ENCODE peak calls at places on chromosomes 1 and 21, in seven cellular contexts. K, F, C, Q, X, Y and S are unnamed samples.
A peak's percentile ranks its signal among the peaks of the same experiment; 100 is the strongest.

GRCh38 chr21:38488640-38489282 is 9.5 kb downstream of the ERG start:
- DNase-seq in K (no peak), Y (no peak), Q (no peak), F (no peak), C (no peak), X (no peak), S (no peak)

GRCh38 chr1:233132445-233132844 is 163.1 kb downstream of the PCNX2 start:
- DNase-seq in Q (peak; percentile 1), C (no peak), F (no peak), X (no peak), K (no peak), Y (no peak), S (no peak)

GRCh38 chr1:21836010-21836409 is 23.9 kb downstream of the LDLRAD2 start:
- DNase-seq in X (no peak), Q (no peak), C (no peak), Y (no peak), F (no peak), K (no peak), S (no peak)

GRCh38 chr1:2196901-2197638 is 2.5 kb upstream of the FAAP20 start:
- DNase-seq in Y (no peak), C (no peak), Q (no peak), F (no peak), K (no peak), X (no peak), S (no peak)

GRCh38 chr1:97647776-97648175 is 273.1 kb downstream of the DPYD start:
- DNase-seq in F (no peak), Y (no peak), C (no peak), K (no peak), X (no peak), Q (no peak), S (no peak)

GRCh38 chr1:2383576-2383975 is 7.8 kb downstream of the MORN1 start:
- DNase-seq in Y (no peak), X (no peak), F (no peak), Q (no peak), K (no peak), C (no peak), S (no peak)

GRCh38 chr1:15618685-15619525 is 1.6 kb downstream of the DDI2 start:
- DNase-seq in Q (no peak), C (no peak), K (no peak), X (no peak), Y (peak; percentile 94), F (no peak), S (no peak)

GRCh38 chr1:160474392-160475242 is 48.4 kb downstream of the SLAMF6 start:
- DNase-seq in F (no peak), Q (peak; percentile 13), X (no peak), C (no peak), K (no peak), Y (no peak), S (no peak)

GRCh38 chr1:87720561-87720960 is 391.9 kb downstream of the LMO4 start:
- DNase-seq in C (no peak), F (no peak), X (no peak), K (no peak), Y (peak; percentile 51), Q (no peak), S (no peak)

GRCh38 chr1:193625255-193625654 is 438.8 kb upstream of the B3GALT2 start:
- DNase-seq in C (no peak), F (no peak), Q (no peak), X (no peak), K (no peak), Y (no peak), S (no peak)

GRCh38 chr21:42245348-42246185 is 26.6 kb downstream of the ABCG1 start:
- DNase-seq in F (no peak), Y (no peak), Q (no peak), C (peak; percentile 52), X (no peak), K (no peak), S (no peak)

GRCh38 chr1:58859769-58860455 is 76.1 kb upstream of the JUN start:
- DNase-seq in Q (no peak), X (no peak), K (no peak), C (no peak), Y (no peak), F (no peak), S (no peak)

GRCh38 chr1:86227026-86227425 is 70.5 kb upstream of the COL24A1 start:
- DNase-seq in F (no peak), K (no peak), Y (no peak), X (no peak), C (peak; percentile 6), Q (no peak), S (no peak)

GRCh38 chr1:16248603-16249534 is 11.9 kb upstream of the CPLANE2 start:
- DNase-seq in K (peak; percentile 94), Q (no peak), X (peak; percentile 52), Y (no peak), F (peak; percentile 13), C (no peak), S (no peak)

GRCh38 chr21:45866473-45867010 is 115.0 kb upstream of the COL6A1 start:
- DNase-seq in C (no peak), F (no peak), K (peak; percentile 14), X (no peak), Y (no peak), Q (no peak), S (no peak)

GRCh38 chr1:46530791-46531409 is 20.5 kb downstream of the KNCN start:
- DNase-seq in C (peak; percentile 72), K (no peak), F (no peak), Y (no peak), X (no peak), Q (no peak), S (no peak)

GRCh38 chr1:152959801-152960451 is 10.5 kb upstream of the SPRR4 start:
- DNase-seq in F (no peak), C (no peak), K (no peak), Q (no peak), X (no peak), Y (no peak), S (no peak)

GRCh38 chr1:183287191-183287675 is 101.2 kb downstream of the LAMC2 start:
- DNase-seq in K (no peak), X (no peak), Q (no peak), C (no peak), F (no peak), Y (no peak), S (no peak)

GRCh38 chr1:162571696-162572095 is 10.2 kb downstream of the UAP1 start:
- DNase-seq in C (no peak), F (no peak), K (no peak), X (no peak), Y (no peak), Q (no peak), S (no peak)

GRCh38 chr1:215160351-215160750 is 77.8 kb downstream of the KCNK2 start:
- DNase-seq in Y (no peak), C (no peak), Q (no peak), K (no peak), X (no peak), F (no peak), S (no peak)

GRCh38 chr1:66281808-66282207 is 252.1 kb upstream of the SGIP1 start:
- DNase-seq in C (no peak), K (no peak), F (no peak), Y (no peak), X (no peak), Q (no peak), S (no peak)

DNA sequence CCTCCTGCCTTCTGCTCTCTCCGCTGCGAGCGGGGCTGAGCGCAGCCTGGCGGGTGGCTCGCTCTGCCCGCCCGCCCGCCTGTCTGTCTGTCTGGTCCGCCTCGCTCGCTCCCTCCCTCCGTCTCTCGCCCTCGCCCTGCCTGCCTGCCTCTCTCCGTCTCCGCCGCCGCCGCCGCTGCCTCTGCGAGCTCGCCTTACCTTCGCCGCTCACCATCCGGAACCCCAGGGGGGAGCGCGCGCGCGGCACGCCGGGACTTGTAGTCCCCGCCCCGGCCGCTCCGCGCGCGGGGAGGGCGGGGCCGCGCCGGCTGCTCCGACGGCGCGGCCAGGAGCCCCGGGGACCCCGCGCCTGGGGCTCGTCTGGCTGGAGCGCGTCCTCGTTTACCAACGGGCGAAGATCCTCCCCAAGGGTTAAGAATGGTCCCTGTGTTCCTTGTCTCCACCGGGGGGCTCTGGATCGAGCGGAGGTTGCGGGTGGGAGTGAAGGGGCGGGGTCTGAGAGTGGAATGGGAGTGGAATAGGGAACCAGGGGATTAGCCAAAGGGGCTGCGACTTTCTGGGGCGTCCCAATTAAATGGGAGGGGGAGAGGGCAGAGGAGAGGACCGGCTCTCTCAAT is at the start of gene AHDC1:
- DNase-seq in F (peak; percentile 65), Q (peak; percentile 79), C (peak; percentile 97), Y (peak; percentile 74), X (peak; percentile 95), K (peak; percentile 95), S (no peak)
- TF ChIP-seq POLR2AphosphoS5 in F (peak; percentile 89), Q (peak; percentile 70), C (peak; percentile 96), Y (peak; percentile 73), X (no peak), K (peak; percentile 98), S (peak; percentile 56)

DNA sequence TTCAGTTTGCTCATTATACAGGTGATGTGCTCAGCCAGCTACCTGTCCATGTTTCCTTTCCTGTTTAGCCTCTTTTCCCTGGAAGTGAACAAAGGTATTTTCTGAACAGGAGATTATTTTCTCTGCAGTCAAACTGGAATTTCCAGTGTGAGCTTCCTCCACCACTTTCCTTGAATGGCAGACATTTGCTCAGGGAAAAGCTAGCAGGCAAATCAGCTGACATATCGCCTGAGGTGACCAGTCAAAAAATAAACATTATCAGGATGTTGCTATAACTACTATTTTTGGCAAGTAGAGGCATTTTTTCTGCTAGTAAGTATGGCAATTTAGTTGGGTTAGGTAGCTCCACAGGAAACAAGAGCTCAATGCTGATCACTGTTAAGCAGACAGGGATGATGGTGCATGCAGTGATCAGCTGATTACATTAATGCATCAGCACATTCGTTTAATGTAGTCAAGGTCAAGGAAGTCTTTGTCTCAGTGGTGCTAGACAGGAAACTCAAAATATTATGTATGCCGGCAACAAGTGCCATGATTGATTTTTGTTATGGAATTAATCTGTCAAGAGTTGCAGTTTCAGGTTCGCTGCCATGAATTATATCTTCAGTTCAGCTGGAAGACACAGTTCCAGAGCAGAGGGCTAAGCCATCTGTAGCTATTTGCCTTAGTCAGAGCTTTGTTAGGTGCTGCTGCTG is 179.8 kb upstream of the ST6GALNAC5 start:
- DNase-seq in X (no peak), F (no peak), C (no peak), Y (no peak), K (no peak), Q (no peak), S (no peak)
- TF ChIP-seq POLR2AphosphoS5 in X (no peak), F (no peak), C (no peak), Y (no peak), K (no peak), Q (no peak), S (no peak)

DNA sequence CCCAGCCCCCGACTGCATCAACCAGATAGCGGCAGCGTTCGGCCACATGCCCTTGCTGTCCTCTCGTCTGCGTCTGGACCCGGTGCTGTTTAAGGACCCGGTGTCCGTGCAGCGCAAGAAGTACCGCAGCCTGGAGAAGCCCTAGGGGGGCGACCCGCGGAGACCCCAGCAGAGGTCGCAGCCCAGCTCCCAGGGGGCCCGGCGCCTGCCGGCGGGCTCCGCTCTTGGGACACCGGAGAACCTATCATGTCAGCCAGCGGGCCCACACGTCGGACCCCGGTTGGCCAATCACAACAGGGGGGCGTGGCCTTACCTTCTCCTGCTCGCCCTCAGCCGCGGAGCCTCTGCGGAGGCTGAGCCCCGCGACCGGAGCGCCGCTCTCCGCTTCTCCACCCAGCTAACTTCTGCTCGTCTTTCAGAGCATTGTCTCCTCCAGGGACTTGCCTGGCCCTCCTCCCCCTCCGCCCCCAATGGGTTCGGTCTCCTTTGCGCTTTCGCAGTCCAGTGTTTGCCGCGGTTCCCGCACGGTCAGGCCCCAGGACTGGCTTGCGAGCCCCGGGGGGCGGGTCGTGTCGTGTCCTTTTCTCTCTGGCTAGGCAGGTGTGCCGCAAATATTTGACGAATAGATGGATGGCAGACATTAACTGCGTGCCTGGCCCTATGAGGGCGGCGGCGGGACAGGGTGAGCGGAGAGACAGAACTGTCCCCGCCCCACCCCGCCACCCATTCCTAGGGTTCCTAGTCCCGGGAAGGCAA is 10.5 kb downstream of the SLC30A2 start:
- DNase-seq in X (peak; percentile 99), F (peak; percentile 77), C (peak; percentile 98), Y (peak; percentile 86), Q (peak; percentile 82), K (peak; percentile 97), S (peak; percentile 55)
- TF ChIP-seq POLR2AphosphoS5 in X (no peak), F (peak; percentile 92), C (peak; percentile 69), Y (peak; percentile 48), Q (no peak), K (peak; percentile 80), S (no peak)

GRCh38 chr1:205294175-205294913 is 27.2 kb downstream of the NUAK2 start:
- DNase-seq in C (peak; percentile 85), K (no peak), F (no peak), Q (no peak), X (no peak), Y (peak; percentile 89), S (peak; percentile 61)
- TF ChIP-seq POLR2AphosphoS5 in C (peak; percentile 23), K (no peak), F (no peak), Q (no peak), X (no peak), Y (no peak), S (peak; percentile 15)